ENCODE peak calls at places on chromosomes 4 and X, in five cellular contexts. H, Z, V, X and R are unnamed samples.
A peak's percentile ranks its signal among the peaks of the same experiment; 100 is the strongest.

GRCh38 chrX:57453901-57454300 is 137.9 kb upstream of the ZXDB start:
- DNase-seq in H (peak; percentile 0), Z (no peak), V (peak; percentile 28), X (peak; percentile 7), R (peak; percentile 16)

GRCh38 chr4:42513748-42514490 is 116.6 kb downstream of the SHISA3 start:
- DNase-seq in H (no peak), Z (no peak), V (no peak), X (no peak), R (peak; percentile 18)

GRCh38 chr4:108205859-108206258 is 37.1 kb upstream of the LEF1 start:
- DNase-seq in H (no peak), Z (no peak), V (no peak), X (no peak), R (no peak)

GRCh38 chr4:7980036-7980435 is 40.4 kb upstream of the AFAP1 start:
- DNase-seq in H (no peak), Z (no peak), V (no peak), X (no peak), R (no peak)

GRCh38 chr4:40502936-40503335 is 126.7 kb downstream of the RBM47 start:
- DNase-seq in H (no peak), Z (no peak), V (no peak), X (no peak), R (no peak)

GRCh38 chr4:78588894-78589545 is 37.5 kb downstream of the ANXA3 start:
- DNase-seq in H (no peak), Z (no peak), V (no peak), X (no peak), R (no peak)

GRCh38 chrX:123499787-123500186 is 233.1 kb downstream of the THOC2 start:
- DNase-seq in H (no peak), Z (no peak), V (no peak), X (no peak), R (no peak)

GRCh38 chr4:173990126-173990878 is 293.2 kb downstream of the FBXO8 start:
- DNase-seq in H (no peak), Z (peak; percentile 24), V (peak; percentile 15), X (no peak), R (peak; percentile 42)

GRCh38 chr4:21992330-21992729 is 43.8 kb upstream of the KCNIP4 start:
- DNase-seq in H (no peak), Z (no peak), V (no peak), X (no peak), R (no peak)

GRCh38 chr4:85722401-85722800 is 247.5 kb downstream of the ARHGAP24 start:
- DNase-seq in H (no peak), Z (no peak), V (no peak), X (no peak), R (no peak)

GRCh38 chr4:54541426-54542118 is 116.2 kb upstream of the KIT start:
- DNase-seq in H (no peak), Z (no peak), V (no peak), X (peak; percentile 46), R (no peak)
- TF ChIP-seq YY1 in H (no peak), Z (no peak), V (no peak), X (no peak), R (no peak)

GRCh38 chr4:83504974-83505373 is 20.1 kb upstream of the ABRAXAS1 start:
- DNase-seq in H (no peak), Z (no peak), V (no peak), X (no peak), R (no peak)

GRCh38 chr4:83510442-83510841 is 25.5 kb upstream of the GPAT3 start:
- DNase-seq in H (no peak), Z (no peak), V (no peak), X (no peak), R (no peak)

GRCh38 chr4:83503974-83504373 is 19.1 kb upstream of the ABRAXAS1 start:
- DNase-seq in H (no peak), Z (no peak), V (no peak), X (no peak), R (no peak)

DNA sequence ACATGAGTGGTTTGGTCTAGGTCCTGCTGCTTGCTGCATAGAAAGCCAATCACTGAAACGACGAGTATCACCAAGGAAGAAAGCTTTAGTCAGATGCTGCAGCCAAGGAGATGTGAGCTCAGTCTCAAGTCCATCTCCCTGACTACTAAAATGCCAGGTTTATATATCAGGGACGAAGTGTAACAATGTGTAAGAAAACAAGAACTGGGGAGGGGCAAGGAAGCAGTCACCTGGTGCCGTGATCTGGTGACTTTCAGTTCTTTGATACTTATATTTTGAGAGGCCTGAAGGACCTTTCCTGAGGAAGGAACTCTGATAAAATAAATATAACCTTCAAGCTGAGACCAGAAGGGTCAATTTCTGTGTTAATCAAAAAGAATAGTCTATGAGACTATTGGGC is 19.6 kb upstream of the ABRAXAS1 start:
- DNase-seq in H (no peak), Z (no peak), V (no peak), X (no peak), R (no peak)
- H3K4me3 ChIP-seq in H (no peak overlapping the region), Z (no peak overlapping the region), V (no peak overlapping the region), X (no peak overlapping the region), R (no peak overlapping the region)

DNA sequence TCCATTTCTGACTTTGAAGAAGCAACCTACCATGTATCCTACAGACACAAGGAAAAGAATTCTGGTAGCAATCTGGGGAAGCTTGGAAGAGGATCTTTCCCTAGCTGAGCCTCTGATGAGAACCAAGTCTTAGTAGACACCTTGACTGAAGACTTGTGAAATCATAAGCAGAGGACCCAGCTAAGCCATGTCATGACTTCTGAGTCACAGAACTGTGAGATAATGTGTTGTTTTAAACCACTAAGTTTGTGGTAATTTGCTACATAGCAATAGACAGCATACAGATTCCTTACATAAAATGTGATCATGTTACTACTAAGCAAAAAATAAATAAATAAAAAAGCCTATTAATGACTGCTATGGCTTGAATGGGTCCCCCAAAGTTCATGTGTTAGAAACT is 71.3 kb upstream of the ANKRD50 start:
- DNase-seq in H (no peak), Z (no peak), V (no peak), X (no peak), R (no peak)
- TF ChIP-seq ZNF274 in H (no peak), Z (no peak), V (no peak), X (no peak), R (no peak)

DNA sequence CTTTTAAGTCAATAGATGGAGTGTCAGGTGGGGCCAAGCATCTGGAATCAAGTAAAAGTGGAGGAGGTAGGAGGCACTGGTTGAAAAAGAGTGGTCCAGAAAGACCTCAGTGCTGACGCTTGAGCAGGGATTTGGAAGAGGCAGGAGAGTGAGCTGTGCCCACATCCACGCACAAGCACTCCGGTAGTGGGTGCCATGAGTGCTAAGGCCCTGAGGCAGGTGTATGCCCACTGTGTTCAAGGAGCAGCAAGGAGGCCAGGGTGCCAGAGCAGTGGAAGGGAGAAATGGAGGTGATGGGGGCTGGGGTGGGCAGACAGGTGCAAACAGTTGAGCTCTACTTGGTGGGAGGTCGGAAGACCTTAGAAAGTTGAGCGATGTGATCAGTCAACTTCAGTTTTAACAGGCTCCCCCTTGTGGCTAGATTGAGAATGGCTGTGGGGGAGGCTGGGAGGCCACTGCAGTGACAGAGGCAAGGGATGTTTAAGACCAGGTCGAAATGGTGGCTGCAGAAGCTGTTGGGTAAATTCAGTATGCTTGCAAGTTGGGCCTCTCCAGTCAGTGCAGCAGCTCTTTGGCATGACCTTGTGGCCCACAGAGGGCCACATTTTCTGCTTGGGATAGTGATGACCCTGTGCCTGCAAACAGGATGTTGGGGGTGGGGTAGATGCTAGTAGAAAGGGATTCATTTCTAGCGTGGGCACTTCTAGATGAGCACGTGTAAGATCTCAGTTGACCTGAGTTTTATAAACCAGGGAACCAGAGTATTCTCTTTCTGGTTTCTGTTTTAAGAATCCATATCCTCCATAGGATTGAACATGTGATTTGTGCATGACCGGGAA is 12.7 kb downstream of the TKTL1 start:
- DNase-seq in H (no peak), Z (peak; percentile 24), V (peak; percentile 16), X (peak; percentile 67), R (peak; percentile 39)
- TF ChIP-seq YY1 in H (peak; percentile 39), Z (no peak), V (no peak), X (peak; percentile 23), R (no peak)

GRCh38 chr4:99624141-99624719 is 33.4 kb downstream of the C4orf54 start:
- DNase-seq in H (no peak), Z (no peak), V (no peak), X (no peak), R (no peak)

GRCh38 chr4:99629962-99630554 is 27.6 kb downstream of the C4orf54 start:
- DNase-seq in H (no peak), Z (no peak), V (no peak), X (no peak), R (no peak)

GRCh38 chr4:99625369-99625768 is 32.3 kb downstream of the C4orf54 start:
- DNase-seq in H (no peak), Z (no peak), V (no peak), X (no peak), R (no peak)

GRCh38 chr4:99630857-99631256 is 26.8 kb downstream of the C4orf54 start:
- DNase-seq in H (no peak), Z (no peak), V (no peak), X (no peak), R (no peak)

GRCh38 chr4:99628040-99628439 is 29.6 kb downstream of the C4orf54 start:
- DNase-seq in H (no peak), Z (no peak), V (no peak), X (no peak), R (no peak)
- H3K4me3 ChIP-seq in H (no peak overlapping the region), Z (no peak overlapping the region), V (no peak overlapping the region), X (no peak overlapping the region), R (no peak overlapping the region)

DNA sequence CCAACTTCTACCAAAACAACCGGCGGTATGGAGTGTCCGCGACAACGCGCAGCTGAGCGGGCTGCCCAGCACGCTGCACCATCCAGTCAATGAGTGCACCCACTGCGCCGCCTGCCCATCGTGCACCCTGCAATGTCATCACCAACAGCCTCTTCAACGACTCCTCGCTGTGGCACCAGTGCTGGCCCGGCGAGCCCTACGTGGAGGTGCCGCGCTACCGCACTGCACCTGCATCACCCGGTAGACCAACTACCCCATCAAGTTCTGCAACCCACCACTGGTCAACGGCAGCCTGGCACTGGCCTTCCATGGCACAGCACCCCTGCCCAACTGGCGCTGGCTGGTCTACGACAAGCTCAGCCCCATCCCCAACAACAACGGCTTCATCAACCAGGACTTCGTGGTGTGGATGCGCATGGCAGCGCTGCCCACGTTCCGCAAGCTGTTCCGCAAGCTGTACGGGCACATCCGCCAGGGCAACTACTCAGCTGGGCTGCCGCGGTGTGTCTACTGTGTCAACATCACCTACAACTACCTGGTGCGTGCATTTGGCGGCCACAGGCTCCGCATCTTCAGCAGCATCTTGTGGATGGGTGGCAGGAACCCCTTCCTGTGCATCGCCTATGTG is 42.8 kb downstream of the IL13RA1 start:
- DNase-seq in H (no peak), Z (no peak), V (no peak), X (no peak), R (no peak)
- TF ChIP-seq ZNF274 in H (no peak), Z (no peak), V (no peak), X (no peak), R (no peak)

GRCh38 chr4:124535004-124535403 is 177.5 kb downstream of the ANKRD50 start:
- DNase-seq in H (no peak), Z (no peak), V (no peak), X (no peak), R (no peak)
- TF ChIP-seq YY1 in H (no peak), Z (no peak), V (no peak), X (no peak), R (no peak)

GRCh38 chr4:54067163-54067562 is 2.8 kb upstream of the CHIC2 start:
- DNase-seq in H (no peak), Z (peak; percentile 60), V (no peak), X (no peak), R (no peak)
- H3K4me3 ChIP-seq in H (no peak overlapping the region), Z (peak overlapping the region; percentile 23), V (no peak overlapping the region), X (no peak overlapping the region), R (no peak overlapping the region)